ENCODE peak calls at places on chromosomes 1 and 21, in seven cellular contexts. E is activated CD4-positive, alpha-beta T cell treated with anti-CD3 and anti-CD28 coated beads for 48 hours; S is caudate nucleus; Q is body of pancreas; J is RCC 7860; Z is nephron progenitor cell; M is endothelial cell. G is an unnamed sample.

GRCh38 chr1:8059161-8059622 is 33.1 kb upstream of the ERRFI1 start:
- DNase-seq in Z (no peak), E (no peak), M (no peak), S (no peak), J (peak), Q (no peak), G (no peak)

GRCh38 chr21:43602277-43603229 is 56.7 kb downstream of the HSF2BP start:
- DNase-seq in Q (no peak), J (no peak), S (no peak), Z (no peak), E (no peak), M (no peak), G (no peak)

GRCh38 chr21:34691396-34692032 is 22.7 kb downstream of the CLIC6 start:
- DNase-seq in S (no peak), E (no peak), Q (no peak), J (no peak), Z (no peak), M (no peak), G (no peak)

GRCh38 chr1:228039006-228039481 is 32.2 kb downstream of the WNT3A start:
- DNase-seq in J (no peak), Z (no peak), Q (no peak), E (no peak), S (no peak), M (no peak), G (no peak)

GRCh38 chr1:9651565-9652378 is at the start of gene PIK3CD:
- DNase-seq in J (no peak), M (peak), Z (peak), S (no peak), E (peak), Q (no peak), G (no peak)

GRCh38 chr1:50774759-50775351 is 185.2 kb downstream of the FAF1 start:
- DNase-seq in Q (peak), S (no peak), M (peak), J (peak), E (no peak), Z (peak), G (peak)

GRCh38 chr1:199002670-199003069 is 363.8 kb downstream of the PTPRC start:
- DNase-seq in E (no peak), Z (no peak), Q (no peak), S (no peak), J (no peak), M (no peak), G (no peak)

GRCh38 chr1:204735042-204735441 is 49.5 kb upstream of the LRRN2 start:
- DNase-seq in S (no peak), M (no peak), J (no peak), Z (no peak), Q (no peak), E (no peak), G (no peak)

GRCh38 chr1:166933633-166934032 is 41.7 kb downstream of the ILDR2 start:
- DNase-seq in Z (no peak), S (no peak), M (no peak), Q (no peak), E (no peak), J (peak), G (no peak)

GRCh38 chr1:1151306-1151705 is 22.4 kb upstream of the TTLL10 start:
- DNase-seq in M (no peak), E (no peak), J (no peak), Z (no peak), Q (no peak), S (no peak), G (no peak)

GRCh38 chr1:87833158-87833557 is 504.5 kb downstream of the LMO4 start:
- DNase-seq in Q (no peak), M (no peak), E (no peak), J (no peak), Z (no peak), S (no peak), G (no peak)

GRCh38 chr1:175145899-175146298 is 46.7 kb downstream of the KIAA0040 start:
- DNase-seq in J (no peak), Q (no peak), M (no peak), E (no peak), Z (no peak), S (no peak), G (no peak)

GRCh38 chr1:22018583-22019559 is 17.4 kb downstream of the CELA3A start:
- DNase-seq in Q (no peak), M (no peak), Z (no peak), E (peak), J (peak), S (no peak), G (peak)